ENCODE peak calls at places on chromosomes 11 and 22, in ten cellular contexts. One of them, this sample, is unnamed.

GRCh38 chr22:25027052-25027525 is 74.6 kb downstream of the KIAA1671 start:
- DNase-seq in tibial nerve: no peak
- DNase-seq in right lobe of liver: no peak
- DNase-seq in A673: no peak
- DNase-seq in PC-9: peak
- DNase-seq in brain microvascular endothelial cell: no peak
- DNase-seq in right atrium auricular region: no peak
- DNase-seq in heart left ventricle: no peak
- DNase-seq in cardiac fibroblast: no peak
- DNase-seq in omental fat pad: no peak
- DNase-seq in this sample: no peak

GRCh38 chr11:94675239-94675638 is 92.9 kb upstream of the AMOTL1 start:
- DNase-seq in tibial nerve: no peak
- DNase-seq in right lobe of liver: no peak
- DNase-seq in A673: no peak
- DNase-seq in PC-9: peak
- DNase-seq in brain microvascular endothelial cell: no peak
- DNase-seq in right atrium auricular region: no peak
- DNase-seq in heart left ventricle: no peak
- DNase-seq in cardiac fibroblast: no peak
- DNase-seq in omental fat pad: no peak
- DNase-seq in this sample: no peak

GRCh38 chr11:47426062-47426956 is at the start of gene PSMC3:
- DNase-seq in tibial nerve: peak
- DNase-seq in right lobe of liver: peak
- DNase-seq in A673: peak
- DNase-seq in PC-9: peak
- DNase-seq in brain microvascular endothelial cell: peak
- DNase-seq in right atrium auricular region: peak
- DNase-seq in heart left ventricle: peak
- DNase-seq in cardiac fibroblast: peak
- DNase-seq in omental fat pad: peak
- DNase-seq in this sample: peak

GRCh38 chr11:5280582-5281102 is 10.9 kb upstream of the HBE1 start:
- DNase-seq in tibial nerve: no peak
- DNase-seq in right lobe of liver: no peak
- DNase-seq in A673: peak
- DNase-seq in PC-9: peak
- DNase-seq in brain microvascular endothelial cell: peak
- DNase-seq in right atrium auricular region: peak
- DNase-seq in heart left ventricle: no peak
- DNase-seq in cardiac fibroblast: peak
- DNase-seq in omental fat pad: peak
- DNase-seq in this sample: peak

GRCh38 chr22:17576475-17576874 is 13.2 kb downstream of the SLC25A18 start:
- DNase-seq in tibial nerve: no peak
- DNase-seq in right lobe of liver: no peak
- DNase-seq in A673: peak
- DNase-seq in PC-9: peak
- DNase-seq in brain microvascular endothelial cell: peak
- DNase-seq in right atrium auricular region: no peak
- DNase-seq in heart left ventricle: no peak
- DNase-seq in cardiac fibroblast: peak
- DNase-seq in omental fat pad: no peak
- DNase-seq in this sample: peak

GRCh38 chr11:58939277-58939676 is at the start of gene GLYATL1:
- DNase-seq in tibial nerve: no peak
- DNase-seq in right lobe of liver: peak
- DNase-seq in A673: no peak
- DNase-seq in PC-9: no peak
- DNase-seq in brain microvascular endothelial cell: no peak
- DNase-seq in right atrium auricular region: no peak
- DNase-seq in heart left ventricle: no peak
- DNase-seq in cardiac fibroblast: no peak
- DNase-seq in omental fat pad: no peak
- DNase-seq in this sample: no peak

GRCh38 chr11:19241260-19242183 is 777 bp upstream of the E2F8 start:
- DNase-seq in tibial nerve: no peak
- DNase-seq in right lobe of liver: peak
- DNase-seq in A673: peak
- DNase-seq in PC-9: no peak
- DNase-seq in brain microvascular endothelial cell: no peak
- DNase-seq in right atrium auricular region: no peak
- DNase-seq in heart left ventricle: peak
- DNase-seq in cardiac fibroblast: no peak
- DNase-seq in omental fat pad: no peak
- DNase-seq in this sample: peak

GRCh38 chr22:30305519-30305905 is 16.2 kb upstream of the CASTOR1 start:
- DNase-seq in tibial nerve: peak
- DNase-seq in right lobe of liver: peak
- DNase-seq in A673: no peak
- DNase-seq in PC-9: no peak
- DNase-seq in brain microvascular endothelial cell: no peak
- DNase-seq in right atrium auricular region: peak
- DNase-seq in heart left ventricle: peak
- DNase-seq in cardiac fibroblast: no peak
- DNase-seq in omental fat pad: no peak
- DNase-seq in this sample: no peak

GRCh38 chr11:44950625-44951472 is at the start of gene TP53I11:
- DNase-seq in tibial nerve: peak
- DNase-seq in right lobe of liver: peak
- DNase-seq in A673: peak
- DNase-seq in PC-9: no peak
- DNase-seq in brain microvascular endothelial cell: peak
- DNase-seq in right atrium auricular region: peak
- DNase-seq in heart left ventricle: peak
- DNase-seq in cardiac fibroblast: peak
- DNase-seq in omental fat pad: no peak
- DNase-seq in this sample: peak

GRCh38 chr11:88363566-88364169 is 26.1 kb upstream of the CTSC start:
- DNase-seq in tibial nerve: no peak
- DNase-seq in right lobe of liver: no peak
- DNase-seq in A673: peak
- DNase-seq in PC-9: peak
- DNase-seq in brain microvascular endothelial cell: peak
- DNase-seq in right atrium auricular region: no peak
- DNase-seq in heart left ventricle: no peak
- DNase-seq in cardiac fibroblast: peak
- DNase-seq in omental fat pad: no peak
- DNase-seq in this sample: no peak

GRCh38 chr22:30720263-30720837 is 25.7 kb downstream of the OSBP2 start:
- DNase-seq in tibial nerve: no peak
- DNase-seq in right lobe of liver: no peak
- DNase-seq in A673: no peak
- DNase-seq in PC-9: no peak
- DNase-seq in brain microvascular endothelial cell: no peak
- DNase-seq in right atrium auricular region: no peak
- DNase-seq in heart left ventricle: no peak
- DNase-seq in cardiac fibroblast: no peak
- DNase-seq in omental fat pad: no peak
- DNase-seq in this sample: no peak

GRCh38 chr22:22752556-22753477 is 108.4 kb downstream of the GGTLC2 start:
- DNase-seq in tibial nerve: no peak
- DNase-seq in right lobe of liver: no peak
- DNase-seq in A673: peak
- DNase-seq in PC-9: no peak
- DNase-seq in brain microvascular endothelial cell: no peak
- DNase-seq in right atrium auricular region: peak
- DNase-seq in heart left ventricle: no peak
- DNase-seq in cardiac fibroblast: peak
- DNase-seq in omental fat pad: no peak
- DNase-seq in this sample: no peak

GRCh38 chr11:69638941-69639681 is 1.8 kb upstream of the CCND1 start:
- DNase-seq in tibial nerve: peak
- DNase-seq in right lobe of liver: peak
- DNase-seq in A673: peak
- DNase-seq in PC-9: peak
- DNase-seq in brain microvascular endothelial cell: peak
- DNase-seq in right atrium auricular region: peak
- DNase-seq in heart left ventricle: peak
- DNase-seq in cardiac fibroblast: peak
- DNase-seq in omental fat pad: peak
- DNase-seq in this sample: peak

GRCh38 chr11:124640660-124641059 is 18.0 kb downstream of the TBRG1 start:
- DNase-seq in tibial nerve: no peak
- DNase-seq in right lobe of liver: no peak
- DNase-seq in A673: peak
- DNase-seq in PC-9: no peak
- DNase-seq in brain microvascular endothelial cell: no peak
- DNase-seq in right atrium auricular region: no peak
- DNase-seq in heart left ventricle: no peak
- DNase-seq in cardiac fibroblast: peak
- DNase-seq in omental fat pad: no peak
- DNase-seq in this sample: no peak

GRCh38 chr11:105718641-105719040 is 108.8 kb downstream of the GRIA4 start:
- DNase-seq in tibial nerve: no peak
- DNase-seq in right lobe of liver: no peak
- DNase-seq in A673: no peak
- DNase-seq in PC-9: no peak
- DNase-seq in brain microvascular endothelial cell: no peak
- DNase-seq in right atrium auricular region: no peak
- DNase-seq in heart left ventricle: no peak
- DNase-seq in cardiac fibroblast: no peak
- DNase-seq in omental fat pad: no peak
- DNase-seq in this sample: no peak

GRCh38 chr11:61873588-61874459 is 17.5 kb downstream of the FADS3 start:
- DNase-seq in tibial nerve: no peak
- DNase-seq in right lobe of liver: no peak
- DNase-seq in A673: no peak
- DNase-seq in PC-9: no peak
- DNase-seq in brain microvascular endothelial cell: no peak
- DNase-seq in right atrium auricular region: no peak
- DNase-seq in heart left ventricle: no peak
- DNase-seq in cardiac fibroblast: no peak
- DNase-seq in omental fat pad: no peak
- DNase-seq in this sample: no peak
- TF ChIP-seq CTCF in tibial nerve: no peak
- TF ChIP-seq CTCF in right lobe of liver: no peak
- TF ChIP-seq CTCF in A673: no peak
- TF ChIP-seq CTCF in PC-9: no peak
- TF ChIP-seq CTCF in brain microvascular endothelial cell: no peak
- TF ChIP-seq CTCF in right atrium auricular region: no peak
- TF ChIP-seq CTCF in heart left ventricle: no peak
- TF ChIP-seq CTCF in cardiac fibroblast: no peak
- TF ChIP-seq CTCF in omental fat pad: no peak
- TF ChIP-seq CTCF in this sample: no peak

GRCh38 chr11:13668102-13668956 is at the start of gene FAR1:
- DNase-seq in tibial nerve: peak
- DNase-seq in right lobe of liver: peak
- DNase-seq in A673: peak
- DNase-seq in PC-9: peak
- DNase-seq in brain microvascular endothelial cell: peak
- DNase-seq in right atrium auricular region: peak
- DNase-seq in heart left ventricle: peak
- DNase-seq in cardiac fibroblast: peak
- DNase-seq in omental fat pad: peak
- DNase-seq in this sample: peak
- TF ChIP-seq CTCF in tibial nerve: peak
- TF ChIP-seq CTCF in right lobe of liver: no peak
- TF ChIP-seq CTCF in A673: peak
- TF ChIP-seq CTCF in PC-9: no peak
- TF ChIP-seq CTCF in brain microvascular endothelial cell: peak
- TF ChIP-seq CTCF in right atrium auricular region: peak
- TF ChIP-seq CTCF in heart left ventricle: peak
- TF ChIP-seq CTCF in cardiac fibroblast: peak
- TF ChIP-seq CTCF in omental fat pad: no peak
- TF ChIP-seq CTCF in this sample: peak

GRCh38 chr11:30192620-30193019 is 38.2 kb upstream of the FSHB start:
- DNase-seq in tibial nerve: no peak
- DNase-seq in right lobe of liver: no peak
- DNase-seq in A673: no peak
- DNase-seq in PC-9: no peak
- DNase-seq in brain microvascular endothelial cell: no peak
- DNase-seq in right atrium auricular region: no peak
- DNase-seq in heart left ventricle: no peak
- DNase-seq in cardiac fibroblast: no peak
- DNase-seq in omental fat pad: no peak
- DNase-seq in this sample: no peak

GRCh38 chr11:30197869-30198268 is 32.9 kb upstream of the FSHB start:
- DNase-seq in tibial nerve: no peak
- DNase-seq in right lobe of liver: no peak
- DNase-seq in A673: no peak
- DNase-seq in PC-9: no peak
- DNase-seq in brain microvascular endothelial cell: no peak
- DNase-seq in right atrium auricular region: no peak
- DNase-seq in heart left ventricle: no peak
- DNase-seq in cardiac fibroblast: no peak
- DNase-seq in omental fat pad: no peak
- DNase-seq in this sample: no peak

GRCh38 chr11:30196400-30197206 is 34.2 kb upstream of the FSHB start:
- DNase-seq in tibial nerve: peak
- DNase-seq in right lobe of liver: peak
- DNase-seq in A673: peak
- DNase-seq in PC-9: no peak
- DNase-seq in brain microvascular endothelial cell: peak
- DNase-seq in right atrium auricular region: peak
- DNase-seq in heart left ventricle: peak
- DNase-seq in cardiac fibroblast: peak
- DNase-seq in omental fat pad: peak
- DNase-seq in this sample: peak
- TF ChIP-seq CTCF in tibial nerve: peak
- TF ChIP-seq CTCF in right lobe of liver: peak
- TF ChIP-seq CTCF in A673: peak
- TF ChIP-seq CTCF in PC-9: peak
- TF ChIP-seq CTCF in brain microvascular endothelial cell: peak
- TF ChIP-seq CTCF in right atrium auricular region: peak
- TF ChIP-seq CTCF in heart left ventricle: peak
- TF ChIP-seq CTCF in cardiac fibroblast: peak
- TF ChIP-seq CTCF in omental fat pad: no peak
- TF ChIP-seq CTCF in this sample: peak

GRCh38 chr22:39016592-39016991 is 2.5 kb downstream of the APOBEC3C start:
- DNase-seq in tibial nerve: no peak
- DNase-seq in right lobe of liver: no peak
- DNase-seq in A673: no peak
- DNase-seq in PC-9: no peak
- DNase-seq in brain microvascular endothelial cell: no peak
- DNase-seq in right atrium auricular region: no peak
- DNase-seq in heart left ventricle: no peak
- DNase-seq in cardiac fibroblast: no peak
- DNase-seq in omental fat pad: no peak
- DNase-seq in this sample: no peak

GRCh38 chr22:39021552-39022250 is 774 bp downstream of the APOBEC3D start:
- DNase-seq in tibial nerve: no peak
- DNase-seq in right lobe of liver: no peak
- DNase-seq in A673: no peak
- DNase-seq in PC-9: no peak
- DNase-seq in brain microvascular endothelial cell: no peak
- DNase-seq in right atrium auricular region: no peak
- DNase-seq in heart left ventricle: no peak
- DNase-seq in cardiac fibroblast: no peak
- DNase-seq in omental fat pad: no peak
- DNase-seq in this sample: no peak

GRCh38 chr22:39013923-39014722 is at the start of gene APOBEC3C:
- DNase-seq in tibial nerve: peak
- DNase-seq in right lobe of liver: peak
- DNase-seq in A673: peak
- DNase-seq in PC-9: peak
- DNase-seq in brain microvascular endothelial cell: peak
- DNase-seq in right atrium auricular region: peak
- DNase-seq in heart left ventricle: peak
- DNase-seq in cardiac fibroblast: peak
- DNase-seq in omental fat pad: peak
- DNase-seq in this sample: peak

GRCh38 chr22:39012525-39013516 is 1.2 kb upstream of the APOBEC3C start:
- DNase-seq in tibial nerve: no peak
- DNase-seq in right lobe of liver: no peak
- DNase-seq in A673: no peak
- DNase-seq in PC-9: no peak
- DNase-seq in brain microvascular endothelial cell: no peak
- DNase-seq in right atrium auricular region: no peak
- DNase-seq in heart left ventricle: no peak
- DNase-seq in cardiac fibroblast: no peak
- DNase-seq in omental fat pad: no peak
- DNase-seq in this sample: no peak

GRCh38 chr22:39017596-39018365 is 3.1 kb upstream of the APOBEC3D start:
- DNase-seq in tibial nerve: no peak
- DNase-seq in right lobe of liver: no peak
- DNase-seq in A673: no peak
- DNase-seq in PC-9: no peak
- DNase-seq in brain microvascular endothelial cell: no peak
- DNase-seq in right atrium auricular region: no peak
- DNase-seq in heart left ventricle: no peak
- DNase-seq in cardiac fibroblast: no peak
- DNase-seq in omental fat pad: no peak
- DNase-seq in this sample: no peak
- TF ChIP-seq CTCF in tibial nerve: no peak
- TF ChIP-seq CTCF in right lobe of liver: no peak
- TF ChIP-seq CTCF in A673: no peak
- TF ChIP-seq CTCF in PC-9: no peak
- TF ChIP-seq CTCF in brain microvascular endothelial cell: no peak
- TF ChIP-seq CTCF in right atrium auricular region: no peak
- TF ChIP-seq CTCF in heart left ventricle: no peak
- TF ChIP-seq CTCF in cardiac fibroblast: no peak
- TF ChIP-seq CTCF in omental fat pad: no peak
- TF ChIP-seq CTCF in this sample: no peak

This sample was measured in Calu3.